ENCODE peak calls at places on chromosomes 2 and 18, in five cellular contexts. K, I, M, B and U are unnamed samples.
A peak's percentile ranks its signal among the peaks of the same experiment; 100 is the strongest.

GRCh38 chr2:73053316-73054114 is 18.0 kb downstream of the SFXN5 start:
- DNase-seq in M (no peak), K (no peak), B (peak; percentile 65), I (no peak), U (no peak)

GRCh38 chr2:234973008-234973407 is 21.2 kb downstream of the SH3BP4 start:
- DNase-seq in B (peak; percentile 73), I (no peak), K (no peak), M (no peak), U (no peak)

GRCh38 chr2:218224206-218224605 is 7.2 kb downstream of the ARPC2 start:
- DNase-seq in K (no peak), I (no peak), B (no peak), M (no peak), U (no peak)

GRCh38 chr18:48900469-48900868 is 50.3 kb downstream of the SMAD7 start:
- DNase-seq in K (no peak), M (no peak), I (no peak), B (no peak), U (no peak)

GRCh38 chr2:213640742-213641425 is 356.6 kb downstream of the SPAG16 start:
- DNase-seq in I (no peak), M (no peak), B (no peak), K (peak; percentile 63), U (no peak)

GRCh38 chr2:217784996-217785543 is 217.7 kb downstream of the TNS1 start:
- DNase-seq in M (no peak), K (no peak), B (no peak), I (no peak), U (no peak)

GRCh38 chr18:51211552-51211951 is 14.1 kb upstream of the MEX3C start:
- DNase-seq in B (peak; percentile 51), K (no peak), I (no peak), M (peak; percentile 9), U (no peak)

GRCh38 chr18:21181763-21182162 is 60.3 kb upstream of the GREB1L start:
- DNase-seq in M (no peak), B (no peak), I (no peak), K (no peak), U (no peak)

GRCh38 chr18:11767935-11768334 is 78.9 kb downstream of the GNAL start:
- DNase-seq in M (no peak), B (peak; percentile 35), I (no peak), K (no peak), U (no peak)

GRCh38 chr2:160715428-160715827 is 221.8 kb upstream of the RBMS1 start:
- DNase-seq in I (no peak), K (peak; percentile 6), B (no peak), M (no peak), U (no peak)

GRCh38 chr2:20221939-20222768 is 2.8 kb downstream of the SDC1 start:
- DNase-seq in I (no peak), B (no peak), M (no peak), K (peak; percentile 33), U (no peak)

GRCh38 chr18:74899554-74899953 is 301.9 kb downstream of the ZNF407 start:
- DNase-seq in I (no peak), B (no peak), M (no peak), K (peak; percentile 93), U (no peak)

GRCh38 chr2:21422724-21423522 is 299.2 kb downstream of the TDRD15 start:
- DNase-seq in K (peak; percentile 44), I (no peak), M (no peak), B (no peak), U (no peak)

GRCh38 chr2:9313443-9313842 is 106.8 kb downstream of the ASAP2 start:
- DNase-seq in I (no peak), B (no peak), K (no peak), M (no peak), U (no peak)

GRCh38 chr18:75128051-75128605 is 80.8 kb downstream of the PTGR3 start:
- DNase-seq in I (no peak), B (no peak), M (no peak), K (no peak), U (no peak)

GRCh38 chr2:16281451-16282330 is 341.3 kb downstream of the MYCN start:
- DNase-seq in M (no peak), B (no peak), I (no peak), K (peak; percentile 35), U (no peak)

GRCh38 chr2:240917684-240918257 is 11.6 kb downstream of the CROCC2 start:
- DNase-seq in M (no peak), K (no peak), I (no peak), B (peak; percentile 13), U (no peak)

GRCh38 chr18:27135504-27136207 is 49.5 kb downstream of the CHST9 start:
- DNase-seq in B (no peak), K (no peak), M (no peak), I (no peak), U (no peak)